ENCODE peak calls at places on chromosome 15, in four cellular contexts. Y is Peyer's patch, H is mammary epithelial cell, N is tibial artery. G is an unnamed sample.

GRCh38 chr15:70867911-70868467 is 14.0 kb upstream of the LARP6 start:
- DNase-seq in H (peak; percentile 77), N (no peak), Y (no peak), G (peak; percentile 69)

GRCh38 chr15:90818251-90819210 is 49.9 kb upstream of the FURIN start:
- DNase-seq in H (no peak), N (no peak), Y (peak; percentile 79), G (no peak)

GRCh38 chr15:96051598-96051997 is 278.9 kb upstream of the NR2F2 start:
- DNase-seq in N (no peak), Y (no peak), H (no peak), G (no peak)

GRCh38 chr15:59290311-59291213 is 82.1 kb downstream of the MYO1E start:
- DNase-seq in H (no peak), Y (peak; percentile 45), N (no peak), G (no peak)

GRCh38 chr15:25863067-25863967 is at the start of gene ATP10A:
- DNase-seq in H (no peak), Y (no peak), N (peak; percentile 78), G (peak; percentile 58)

GRCh38 chr15:70096975-70097336 is 761 bp downstream of the TLE3 start:
- DNase-seq in N (no peak), H (no peak), Y (no peak), G (no peak)

GRCh38 chr15:69593981-69594966 is 141.7 kb downstream of the RPLP1 start:
- DNase-seq in N (peak; percentile 94), H (peak; percentile 50), Y (peak; percentile 77), G (peak; percentile 59)

GRCh38 chr15:64536244-64536836 is 76.0 kb downstream of the ZNF609 start:
- DNase-seq in Y (no peak), N (no peak), H (peak; percentile 93), G (no peak)

GRCh38 chr15:67024322-67024997 is 40.9 kb upstream of the SMAD3 start:
- DNase-seq in N (peak; percentile 92), H (peak; percentile 93), Y (peak; percentile 85), G (peak; percentile 83)

GRCh38 chr15:65339926-65340325 is 35.4 kb downstream of the RNU5B-1 start:
- DNase-seq in H (no peak), N (no peak), Y (no peak), G (no peak)

GRCh38 chr15:33693166-33693830 is 275.0 kb upstream of the CHRM5 start:
- DNase-seq in H (no peak), Y (no peak), N (no peak), G (no peak)

GRCh38 chr15:48682949-48683651 is 37.6 kb upstream of the FBN1 start:
- DNase-seq in Y (peak; percentile 52), N (no peak), H (peak; percentile 61), G (peak; percentile 72)

GRCh38 chr15:34056921-34057320 is 17.9 kb upstream of the AVEN start:
- DNase-seq in Y (no peak), N (no peak), H (no peak), G (no peak)

GRCh38 chr15:79981861-79982455 is 11.0 kb upstream of the BCL2A1 start:
- DNase-seq in Y (peak; percentile 39), N (no peak), H (no peak), G (no peak)

GRCh38 chr15:63891079-63891762 is 57.5 kb upstream of the HERC1 start:
- DNase-seq in Y (peak; percentile 92), H (peak; percentile 60), N (peak; percentile 80), G (peak; percentile 86)

GRCh38 chr15:79401301-79401700 is 30.8 kb upstream of the MINAR1 start:
- DNase-seq in Y (no peak), N (no peak), H (no peak), G (no peak)

GRCh38 chr15:87365221-87365620 is 891.3 kb downstream of the NTRK3 start:
- DNase-seq in Y (no peak), N (no peak), H (peak; percentile 75), G (no peak)

GRCh38 chr15:80660114-80660513 is 35.0 kb upstream of the ABHD17C start:
- DNase-seq in Y (peak; percentile 61), N (no peak), H (no peak), G (no peak)

GRCh38 chr15:37100109-37100873 is at the start of gene MEIS2:
- DNase-seq in H (peak; percentile 87), Y (peak; percentile 85), N (peak; percentile 94), G (peak; percentile 92)

GRCh38 chr15:80780416-80781221 is 1.4 kb downstream of the CEMIP start:
- DNase-seq in N (no peak), Y (no peak), H (peak; percentile 48), G (peak; percentile 38)

DNA sequence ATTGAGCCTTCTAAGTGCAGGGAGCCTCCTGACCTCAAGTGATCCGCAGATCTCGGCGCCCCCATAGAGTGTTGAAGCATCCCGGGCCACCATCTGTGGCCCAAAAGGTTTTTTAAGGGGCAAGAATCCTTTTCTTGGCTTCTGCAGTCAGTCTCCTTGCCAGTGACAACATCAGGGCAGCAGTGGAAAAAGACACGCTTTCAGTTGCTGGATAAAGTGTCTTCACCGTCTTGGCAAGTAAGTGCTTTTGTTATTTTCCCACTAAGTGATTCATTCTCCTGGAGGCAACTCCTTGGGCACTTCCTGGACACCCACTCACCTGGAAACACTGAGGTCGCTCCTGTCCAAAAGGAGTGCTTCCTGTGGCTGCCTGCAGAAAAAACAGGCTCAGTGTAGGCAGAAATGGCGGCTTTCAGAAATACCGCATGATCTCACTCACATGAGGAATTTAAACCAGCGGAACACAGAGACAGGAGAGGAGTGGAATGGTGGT is 71.7 kb upstream of the ABHD2 start:
- DNase-seq in Y (no peak), H (peak; percentile 82), N (peak; percentile 78), G (peak; percentile 18)
- H3K27ac ChIP-seq in Y (no peak overlapping the region), H (peak overlapping the region; percentile 34), N (peak overlapping the region; percentile 88), G (peak overlapping the region; percentile 62)

DNA sequence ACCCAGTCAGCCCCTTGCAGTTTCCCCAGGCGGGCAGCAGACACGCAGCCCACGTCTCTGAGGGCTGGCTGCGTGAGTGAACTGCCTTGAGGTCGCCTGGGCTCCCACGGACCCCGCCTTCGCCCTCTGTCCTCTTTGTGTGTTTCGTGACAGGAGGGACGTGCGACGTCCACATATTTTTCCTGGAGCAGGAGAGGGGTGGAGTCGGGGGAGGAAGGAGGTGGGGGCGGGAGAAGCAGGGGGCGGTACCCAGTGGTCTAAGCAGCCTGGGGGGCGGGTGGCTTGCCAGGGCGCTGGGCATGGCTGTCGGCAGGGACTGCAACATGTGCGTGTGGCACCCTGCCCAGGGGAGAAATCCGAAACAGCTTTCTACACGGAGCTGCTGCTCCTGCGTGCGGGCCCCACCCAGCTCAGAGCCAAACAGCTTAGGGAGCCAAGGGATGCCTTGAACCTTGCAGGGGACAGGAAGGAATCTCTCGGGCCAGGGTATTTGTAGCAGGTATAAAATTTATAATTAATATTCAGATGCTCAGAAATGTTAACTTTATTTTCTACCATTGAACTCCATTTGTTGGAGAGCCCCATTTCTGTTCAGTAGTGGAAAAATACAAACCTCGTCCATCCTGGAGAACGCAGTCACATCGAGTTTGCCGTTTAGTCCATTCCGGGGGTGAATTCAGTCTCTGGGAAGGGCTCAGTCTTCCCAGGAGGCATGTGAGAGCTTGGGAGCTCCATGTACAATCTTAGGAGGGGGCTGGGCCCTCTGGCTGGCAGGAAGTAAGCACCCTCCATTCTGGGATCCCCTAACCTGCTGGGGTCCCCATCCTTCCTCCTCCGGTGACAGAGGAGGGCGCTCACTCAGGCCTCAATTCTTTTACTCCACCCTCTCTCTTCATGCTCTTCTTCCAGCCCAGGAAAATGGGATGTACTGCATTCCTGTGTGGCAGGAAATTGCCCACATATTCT is 79.1 kb upstream of the MEF2A start:
- DNase-seq in N (peak; percentile 96), H (peak; percentile 23), Y (peak; percentile 58), G (peak; percentile 92)
- H3K4me3 ChIP-seq in N (peak overlapping the region; percentile 57), H (peak overlapping the region; percentile 0), Y (peak overlapping the region; percentile 53), G (peak overlapping the region; percentile 50)

GRCh38 chr15:68204776-68205557 is at the start of gene CALML4:
- DNase-seq in H (no peak), Y (peak; percentile 92), N (no peak), G (peak; percentile 64)
- H3K27ac ChIP-seq in H (no peak within 1 kb of the TSS), Y (peak within 1 kb of the TSS; percentile 90), N (no peak within 1 kb of the TSS), G (no peak within 1 kb of the TSS)

GRCh38 chr15:99104788-99105515 is at the start of gene SYNM:
- DNase-seq in N (peak; percentile 94), Y (peak; percentile 73), H (peak; percentile 74), G (peak; percentile 86)
- H3K4me3 ChIP-seq in N (peak within 1 kb of the TSS; percentile 92), Y (peak within 1 kb of the TSS; percentile 67), H (peak within 1 kb of the TSS; percentile 34), G (peak within 1 kb of the TSS; percentile 71)

GRCh38 chr15:52338891-52339290 is 43.3 kb upstream of the MYO5C start:
- DNase-seq in N (no peak), Y (no peak), H (no peak), G (no peak)

GRCh38 chr15:52337961-52338535 is 42.4 kb upstream of the MYO5C start:
- DNase-seq in H (no peak), Y (no peak), N (no peak), G (no peak)

GRCh38 chr15:52337198-52337853 is 41.7 kb upstream of the MYO5C start:
- DNase-seq in N (no peak), Y (no peak), H (peak; percentile 79), G (no peak)

GRCh38 chr15:52334491-52335160 is 39.0 kb upstream of the MYO5C start:
- DNase-seq in Y (no peak), H (peak; percentile 91), N (no peak), G (no peak)

DNA sequence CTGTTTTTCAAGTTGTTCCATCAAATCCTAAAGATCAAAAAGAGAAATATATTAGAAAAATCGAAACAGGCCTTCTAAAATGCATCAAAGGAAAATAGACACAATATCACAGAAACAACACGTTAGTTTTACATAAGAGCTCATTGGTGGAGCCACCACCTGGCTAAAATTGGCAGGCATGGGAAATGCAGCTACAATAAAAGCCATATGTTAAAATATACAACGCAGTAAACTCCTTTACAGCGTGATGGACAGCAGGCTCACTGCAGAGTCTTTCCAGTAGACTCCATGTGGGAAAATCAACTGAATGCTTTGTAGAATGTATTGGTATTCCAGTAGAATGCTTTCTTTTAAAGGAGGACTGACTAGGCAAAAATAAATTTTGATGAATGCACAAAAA is 40.9 kb upstream of the MYO5C start:
- DNase-seq in Y (no peak), H (no peak), N (no peak), G (no peak)
- H3K27ac ChIP-seq in Y (no peak overlapping the region), H (peak overlapping the region; percentile 15), N (no peak overlapping the region), G (no peak overlapping the region)

GRCh38 chr15:73940061-73940981 is 14.1 kb downstream of the LOXL1 start:
- DNase-seq in H (no peak), Y (no peak), N (peak; percentile 63), G (peak; percentile 30)

GRCh38 chr15:73942751-73943270 is 16.5 kb downstream of the LOXL1 start:
- DNase-seq in Y (no peak), H (no peak), N (no peak), G (peak; percentile 44)

GRCh38 chr15:73941044-73941443 is 14.8 kb downstream of the LOXL1 start:
- DNase-seq in Y (no peak), H (no peak), N (peak; percentile 88), G (no peak)

GRCh38 chr15:73941871-73942635 is 15.8 kb downstream of the LOXL1 start:
- DNase-seq in Y (no peak), N (peak; percentile 64), H (no peak), G (no peak)

GRCh38 chr15:73941449-73941848 is 15.2 kb downstream of the LOXL1 start:
- DNase-seq in H (no peak), Y (no peak), N (no peak), G (no peak)
- H3K4me3 ChIP-seq in H (no peak overlapping the region), Y (no peak overlapping the region), N (no peak overlapping the region), G (no peak overlapping the region)

G was measured in psoas muscle.